ENCODE peak calls at places on chromosomes 13 and 19, in nine cellular contexts. One of them, this sample, is unnamed.

GRCh38 chr19:10986301-10987127 is 25.7 kb downstream of the SMARCA4 start:
- DNase-seq in fibroblast of pulmonary artery: no peak
- DNase-seq in OCI-LY7: no peak
- DNase-seq in Peyer's patch: no peak
- DNase-seq in psoas muscle: no peak
- DNase-seq in foreskin keratinocyte: no peak
- DNase-seq in heart left ventricle: no peak
- DNase-seq in Panc1: no peak
- DNase-seq in progenitor cell of endocrine pancreas: no peak
- DNase-seq in this sample: no peak

GRCh38 chr13:102983496-102983895 is 82.7 kb downstream of the SLC10A2 start:
- DNase-seq in progenitor cell of endocrine pancreas: no peak
- DNase-seq in Panc1: no peak
- DNase-seq in Peyer's patch: no peak
- DNase-seq in OCI-LY7: no peak
- DNase-seq in heart left ventricle: no peak
- DNase-seq in psoas muscle: no peak
- DNase-seq in foreskin keratinocyte: peak
- DNase-seq in fibroblast of pulmonary artery: no peak
- DNase-seq in this sample: no peak

GRCh38 chr13:23995283-23996073 is 98.2 kb upstream of the C1QTNF9B start:
- DNase-seq in Panc1: no peak
- DNase-seq in fibroblast of pulmonary artery: no peak
- DNase-seq in OCI-LY7: no peak
- DNase-seq in progenitor cell of endocrine pancreas: no peak
- DNase-seq in foreskin keratinocyte: no peak
- DNase-seq in Peyer's patch: no peak
- DNase-seq in psoas muscle: no peak
- DNase-seq in heart left ventricle: no peak
- DNase-seq in this sample: no peak

GRCh38 chr13:54248306-54248705 is 1219.7 kb downstream of the OLFM4 start:
- DNase-seq in Panc1: no peak
- DNase-seq in heart left ventricle: no peak
- DNase-seq in progenitor cell of endocrine pancreas: no peak
- DNase-seq in psoas muscle: no peak
- DNase-seq in fibroblast of pulmonary artery: no peak
- DNase-seq in OCI-LY7: no peak
- DNase-seq in Peyer's patch: no peak
- DNase-seq in foreskin keratinocyte: no peak
- DNase-seq in this sample: no peak

GRCh38 chr13:51453308-51453958 is 597 bp upstream of the INTS6 start:
- DNase-seq in psoas muscle: peak
- DNase-seq in progenitor cell of endocrine pancreas: peak
- DNase-seq in Peyer's patch: peak
- DNase-seq in OCI-LY7: peak
- DNase-seq in fibroblast of pulmonary artery: no peak
- DNase-seq in foreskin keratinocyte: peak
- DNase-seq in heart left ventricle: peak
- DNase-seq in Panc1: no peak
- DNase-seq in this sample: peak

GRCh38 chr19:47663435-47663910 is 49.7 kb upstream of the EHD2 start:
- DNase-seq in foreskin keratinocyte: peak
- DNase-seq in OCI-LY7: no peak
- DNase-seq in psoas muscle: no peak
- DNase-seq in Peyer's patch: no peak
- DNase-seq in progenitor cell of endocrine pancreas: no peak
- DNase-seq in Panc1: no peak
- DNase-seq in fibroblast of pulmonary artery: peak
- DNase-seq in heart left ventricle: no peak
- DNase-seq in this sample: no peak

GRCh38 chr19:1336079-1336684 is 47.5 kb upstream of the NDUFS7 start:
- DNase-seq in fibroblast of pulmonary artery: no peak
- DNase-seq in progenitor cell of endocrine pancreas: no peak
- DNase-seq in Peyer's patch: no peak
- DNase-seq in Panc1: no peak
- DNase-seq in psoas muscle: no peak
- DNase-seq in OCI-LY7: peak
- DNase-seq in foreskin keratinocyte: no peak
- DNase-seq in heart left ventricle: no peak
- DNase-seq in this sample: no peak

GRCh38 chr19:21472507-21472906 is 32.9 kb upstream of the ZNF429 start:
- DNase-seq in progenitor cell of endocrine pancreas: no peak
- DNase-seq in fibroblast of pulmonary artery: no peak
- DNase-seq in Peyer's patch: no peak
- DNase-seq in heart left ventricle: no peak
- DNase-seq in Panc1: no peak
- DNase-seq in foreskin keratinocyte: no peak
- DNase-seq in psoas muscle: no peak
- DNase-seq in OCI-LY7: peak
- DNase-seq in this sample: no peak

GRCh38 chr13:93496985-93497673 is 270.5 kb downstream of the GPC6 start:
- DNase-seq in OCI-LY7: no peak
- DNase-seq in Panc1: no peak
- DNase-seq in fibroblast of pulmonary artery: no peak
- DNase-seq in foreskin keratinocyte: peak
- DNase-seq in psoas muscle: no peak
- DNase-seq in progenitor cell of endocrine pancreas: no peak
- DNase-seq in heart left ventricle: no peak
- DNase-seq in Peyer's patch: no peak
- DNase-seq in this sample: no peak

GRCh38 chr19:35059006-35059798 is 17.7 kb downstream of the HPN start:
- DNase-seq in foreskin keratinocyte: no peak
- DNase-seq in progenitor cell of endocrine pancreas: no peak
- DNase-seq in fibroblast of pulmonary artery: no peak
- DNase-seq in heart left ventricle: no peak
- DNase-seq in Panc1: no peak
- DNase-seq in Peyer's patch: no peak
- DNase-seq in psoas muscle: no peak
- DNase-seq in OCI-LY7: no peak
- DNase-seq in this sample: no peak

GRCh38 chr19:29482855-29483640 is 42.7 kb upstream of the VSTM2B start:
- DNase-seq in Peyer's patch: no peak
- DNase-seq in OCI-LY7: no peak
- DNase-seq in Panc1: no peak
- DNase-seq in fibroblast of pulmonary artery: no peak
- DNase-seq in heart left ventricle: no peak
- DNase-seq in psoas muscle: no peak
- DNase-seq in progenitor cell of endocrine pancreas: no peak
- DNase-seq in foreskin keratinocyte: no peak
- DNase-seq in this sample: no peak

DNA sequence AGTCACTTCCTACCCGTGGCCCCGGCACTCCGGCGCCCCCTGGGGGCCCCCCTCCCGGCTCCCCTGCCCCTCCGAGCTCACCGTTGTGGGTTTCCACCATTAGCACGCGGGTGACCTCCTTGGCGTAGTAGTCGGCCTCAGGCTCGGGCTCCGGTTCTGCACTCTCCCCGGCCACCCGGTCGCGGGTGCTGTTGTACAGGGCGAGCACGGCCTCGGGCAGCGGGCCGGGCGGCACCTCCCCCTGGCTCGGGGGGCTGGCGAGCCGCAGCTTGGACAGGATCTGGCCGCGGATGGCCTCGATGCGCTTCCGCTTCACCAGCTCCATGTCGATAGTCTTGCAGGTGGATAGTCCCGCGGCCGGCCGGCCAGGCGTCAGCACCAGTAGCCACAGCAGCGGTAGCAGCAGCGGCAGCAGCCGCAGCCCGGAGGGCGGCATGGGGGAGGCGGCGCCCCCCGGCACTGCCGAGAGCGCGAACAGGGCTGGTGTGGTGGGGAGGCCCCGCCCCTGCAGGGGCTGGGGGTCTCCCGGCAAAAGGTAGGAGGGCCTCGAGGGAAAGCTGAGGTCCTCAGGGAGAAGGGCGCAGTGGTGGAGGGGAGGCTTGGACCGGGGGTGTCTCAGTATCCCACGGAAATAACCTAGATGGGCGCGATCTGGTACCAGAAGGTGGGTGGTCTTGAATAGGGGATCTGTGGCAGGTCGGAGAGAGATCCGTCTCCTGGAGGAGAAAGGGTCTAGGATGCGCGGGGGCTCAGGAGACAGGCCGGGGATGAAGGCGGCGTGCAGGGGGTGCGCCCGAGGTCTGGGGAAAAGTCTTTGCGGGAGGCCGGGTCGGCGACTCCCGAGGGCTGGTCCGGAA is 885 bp downstream of the TGFB1 start:
- DNase-seq in OCI-LY7: peak
- DNase-seq in heart left ventricle: peak
- DNase-seq in psoas muscle: peak
- DNase-seq in foreskin keratinocyte: no peak
- DNase-seq in fibroblast of pulmonary artery: peak
- DNase-seq in progenitor cell of endocrine pancreas: peak
- DNase-seq in Panc1: no peak
- DNase-seq in Peyer's patch: peak
- DNase-seq in this sample: peak
- TF ChIP-seq CTCF in OCI-LY7: peak
- TF ChIP-seq CTCF in heart left ventricle: peak
- TF ChIP-seq CTCF in psoas muscle: peak
- TF ChIP-seq CTCF in foreskin keratinocyte: peak
- TF ChIP-seq CTCF in fibroblast of pulmonary artery: peak
- TF ChIP-seq CTCF in progenitor cell of endocrine pancreas: peak
- TF ChIP-seq CTCF in Panc1: peak
- TF ChIP-seq CTCF in Peyer's patch: peak
- TF ChIP-seq CTCF in this sample: peak

GRCh38 chr19:6092329-6093286 is 17.7 kb downstream of the RFX2 start:
- DNase-seq in OCI-LY7: no peak
- DNase-seq in Peyer's patch: no peak
- DNase-seq in foreskin keratinocyte: peak
- DNase-seq in heart left ventricle: peak
- DNase-seq in Panc1: no peak
- DNase-seq in progenitor cell of endocrine pancreas: peak
- DNase-seq in psoas muscle: peak
- DNase-seq in fibroblast of pulmonary artery: peak
- DNase-seq in this sample: no peak
- TF ChIP-seq CTCF in OCI-LY7: no peak
- TF ChIP-seq CTCF in Peyer's patch: no peak
- TF ChIP-seq CTCF in foreskin keratinocyte: peak
- TF ChIP-seq CTCF in heart left ventricle: no peak
- TF ChIP-seq CTCF in Panc1: no peak
- TF ChIP-seq CTCF in progenitor cell of endocrine pancreas: peak
- TF ChIP-seq CTCF in psoas muscle: no peak
- TF ChIP-seq CTCF in fibroblast of pulmonary artery: no peak
- TF ChIP-seq CTCF in this sample: no peak

GRCh38 chr13:95568131-95568530 is 15.6 kb downstream of the CLDN10 start:
- DNase-seq in heart left ventricle: no peak
- DNase-seq in fibroblast of pulmonary artery: no peak
- DNase-seq in Panc1: no peak
- DNase-seq in psoas muscle: no peak
- DNase-seq in OCI-LY7: no peak
- DNase-seq in foreskin keratinocyte: no peak
- DNase-seq in Peyer's patch: no peak
- DNase-seq in progenitor cell of endocrine pancreas: no peak
- DNase-seq in this sample: no peak

GRCh38 chr13:95564948-95565347 is 12.4 kb downstream of the CLDN10 start:
- DNase-seq in foreskin keratinocyte: peak
- DNase-seq in Peyer's patch: no peak
- DNase-seq in heart left ventricle: no peak
- DNase-seq in psoas muscle: no peak
- DNase-seq in OCI-LY7: no peak
- DNase-seq in Panc1: no peak
- DNase-seq in fibroblast of pulmonary artery: peak
- DNase-seq in progenitor cell of endocrine pancreas: no peak
- DNase-seq in this sample: no peak

GRCh38 chr13:95560387-95560786 is 7.9 kb downstream of the CLDN10 start:
- DNase-seq in heart left ventricle: no peak
- DNase-seq in Panc1: no peak
- DNase-seq in psoas muscle: no peak
- DNase-seq in fibroblast of pulmonary artery: no peak
- DNase-seq in progenitor cell of endocrine pancreas: no peak
- DNase-seq in foreskin keratinocyte: no peak
- DNase-seq in OCI-LY7: no peak
- DNase-seq in Peyer's patch: no peak
- DNase-seq in this sample: no peak

GRCh38 chr13:95559100-95559499 is 6.6 kb downstream of the CLDN10 start:
- DNase-seq in heart left ventricle: no peak
- DNase-seq in Peyer's patch: no peak
- DNase-seq in OCI-LY7: no peak
- DNase-seq in progenitor cell of endocrine pancreas: no peak
- DNase-seq in fibroblast of pulmonary artery: no peak
- DNase-seq in foreskin keratinocyte: no peak
- DNase-seq in Panc1: no peak
- DNase-seq in psoas muscle: no peak
- DNase-seq in this sample: no peak

GRCh38 chr13:95564091-95564490 is 11.6 kb downstream of the CLDN10 start:
- DNase-seq in OCI-LY7: no peak
- DNase-seq in foreskin keratinocyte: no peak
- DNase-seq in progenitor cell of endocrine pancreas: no peak
- DNase-seq in heart left ventricle: no peak
- DNase-seq in Panc1: no peak
- DNase-seq in Peyer's patch: no peak
- DNase-seq in fibroblast of pulmonary artery: peak
- DNase-seq in psoas muscle: no peak
- DNase-seq in this sample: no peak
- TF ChIP-seq CTCF in OCI-LY7: no peak
- TF ChIP-seq CTCF in foreskin keratinocyte: peak
- TF ChIP-seq CTCF in progenitor cell of endocrine pancreas: no peak
- TF ChIP-seq CTCF in heart left ventricle: no peak
- TF ChIP-seq CTCF in Panc1: peak
- TF ChIP-seq CTCF in Peyer's patch: no peak
- TF ChIP-seq CTCF in fibroblast of pulmonary artery: peak
- TF ChIP-seq CTCF in psoas muscle: peak
- TF ChIP-seq CTCF in this sample: no peak

DNA sequence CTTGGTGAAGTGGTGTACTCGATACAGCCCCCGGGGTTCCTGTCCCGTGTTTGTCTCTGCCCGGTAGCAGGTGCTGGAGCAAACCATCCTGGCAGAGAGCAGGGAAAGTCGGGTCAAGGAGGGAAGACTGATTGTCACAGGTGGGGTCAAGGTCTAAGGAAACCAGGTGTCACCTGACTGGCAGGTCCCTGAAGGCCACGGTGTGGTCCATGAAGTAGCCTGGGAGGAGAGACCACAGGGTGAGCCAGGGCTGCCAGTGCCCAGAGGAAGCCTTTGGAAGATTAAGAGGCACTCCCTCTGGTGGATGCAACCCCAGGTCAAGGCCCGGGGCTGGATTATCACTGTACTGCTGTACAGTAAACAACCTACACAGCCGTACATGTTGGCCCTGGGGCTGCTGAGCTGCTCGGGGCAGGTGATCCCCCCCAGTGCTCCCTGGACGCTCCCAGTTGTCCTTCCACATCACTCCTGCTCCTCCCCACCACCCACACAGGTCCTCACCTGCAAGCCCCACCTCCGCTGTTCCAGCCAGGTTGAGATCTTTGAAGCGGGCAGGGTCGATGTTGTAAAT is 6.0 kb upstream of the CCER2 start:
- DNase-seq in psoas muscle: no peak
- DNase-seq in Peyer's patch: no peak
- DNase-seq in progenitor cell of endocrine pancreas: no peak
- DNase-seq in foreskin keratinocyte: no peak
- DNase-seq in fibroblast of pulmonary artery: peak
- DNase-seq in Panc1: no peak
- DNase-seq in heart left ventricle: peak
- DNase-seq in OCI-LY7: no peak
- DNase-seq in this sample: no peak
- TF ChIP-seq CTCF in psoas muscle: no peak
- TF ChIP-seq CTCF in Peyer's patch: no peak
- TF ChIP-seq CTCF in progenitor cell of endocrine pancreas: peak
- TF ChIP-seq CTCF in foreskin keratinocyte: peak
- TF ChIP-seq CTCF in fibroblast of pulmonary artery: peak
- TF ChIP-seq CTCF in Panc1: no peak
- TF ChIP-seq CTCF in heart left ventricle: no peak
- TF ChIP-seq CTCF in OCI-LY7: peak
- TF ChIP-seq CTCF in this sample: no peak

This sample was measured in CD4-positive, alpha-beta T cell.